ENCODE peak calls at places on chromosomes 3 and 15, in ten cellular contexts. G is BJ, Y is thoracic aorta, W is SJSA1, A is BE2C, K is body of pancreas, L is IMR-90, V is foreskin fibroblast, P is cardiac fibroblast, J is small intestine. I is an unnamed sample.

GRCh38 chr15:70301396-70301795 is 203.7 kb upstream of the TLE3 start:
- DNase-seq in P (no peak), G (no peak), K (no peak), V (no peak), Y (no peak), A (no peak), J (peak), W (no peak), L (no peak), I (no peak)

GRCh38 chr15:73781038-73781925 is 28.1 kb upstream of the INSYN1 start:
- DNase-seq in V (peak), L (peak), Y (no peak), P (peak), W (no peak), K (no peak), A (no peak), G (no peak), J (no peak), I (peak)

GRCh38 chr15:69704229-69704628 is 251.6 kb downstream of the RPLP1 start:
- DNase-seq in W (no peak), V (no peak), K (no peak), A (no peak), L (peak), G (no peak), P (peak), Y (no peak), J (no peak), I (no peak)

GRCh38 chr3:64799606-64800005 is 111.8 kb upstream of the ADAMTS9 start:
- DNase-seq in G (no peak), L (no peak), V (no peak), Y (no peak), W (no peak), J (peak), K (no peak), A (no peak), P (no peak), I (no peak)

GRCh38 chr3:41975421-41976103 is 13.7 kb upstream of the ULK4 start:
- DNase-seq in W (no peak), L (no peak), P (peak), Y (no peak), J (no peak), A (no peak), G (no peak), V (no peak), K (no peak), I (no peak)

GRCh38 chr3:187986514-187986934 is 167.4 kb upstream of the LPP start:
- DNase-seq in G (peak), K (no peak), J (no peak), Y (no peak), W (peak), A (no peak), V (peak), L (peak), P (peak), I (no peak)

GRCh38 chr3:66497982-66498671 is 2.7 kb downstream of the LRIG1 start:
- DNase-seq in G (no peak), V (no peak), A (no peak), K (peak), L (no peak), P (no peak), W (no peak), J (peak), Y (no peak), I (no peak)

GRCh38 chr15:60760646-60761504 is 281.9 kb upstream of the ICE2 start:
- DNase-seq in V (peak), K (no peak), J (no peak), L (peak), P (peak), A (no peak), Y (no peak), W (no peak), G (no peak), I (no peak)

GRCh38 chr3:155313916-155314315 is 20.4 kb upstream of the STRIT1 start:
- DNase-seq in L (no peak), V (no peak), Y (no peak), K (no peak), P (no peak), W (no peak), J (no peak), A (no peak), G (no peak), I (no peak)

GRCh38 chr15:88586401-88587162 is 34.6 kb upstream of the AEN start:
- DNase-seq in W (no peak), L (peak), K (no peak), P (peak), Y (no peak), A (peak), G (no peak), J (no peak), V (no peak), I (no peak)

GRCh38 chr15:36943496-36944361 is 156.6 kb downstream of the MEIS2 start:
- DNase-seq in G (no peak), L (no peak), A (no peak), P (no peak), W (no peak), J (no peak), K (no peak), V (no peak), Y (no peak), I (no peak)

GRCh38 chr3:137110392-137110996 is 152.7 kb downstream of the IL20RB start:
- DNase-seq in Y (no peak), G (no peak), L (peak), K (peak), W (no peak), P (peak), A (peak), V (peak), J (peak), I (peak)

GRCh38 chr15:27549796-27550195 is 549.3 kb downstream of the OCA2 start:
- DNase-seq in Y (no peak), W (no peak), P (no peak), G (no peak), A (no peak), J (no peak), V (no peak), L (no peak), K (no peak), I (no peak)

GRCh38 chr15:58900628-58901027 is 32.9 kb downstream of the SLTM start:
- DNase-seq in J (no peak), L (no peak), W (no peak), V (no peak), Y (no peak), G (no peak), P (no peak), K (no peak), A (no peak), I (no peak)

GRCh38 chr3:17027344-17027743 is 142.6 kb downstream of the PLCL2 start:
- DNase-seq in Y (no peak), V (no peak), J (no peak), A (no peak), W (no peak), P (no peak), K (no peak), L (no peak), G (no peak), I (no peak)

GRCh38 chr15:29819979-29820801 is 2.1 kb downstream of the TJP1 start:
- DNase-seq in G (no peak), L (peak), A (no peak), P (no peak), Y (no peak), V (no peak), W (no peak), J (no peak), K (no peak), I (no peak)

GRCh38 chr3:52188586-52189404 is 9.2 kb upstream of the ALAS1 start:
- DNase-seq in J (peak), A (no peak), Y (no peak), L (no peak), G (no peak), V (no peak), P (no peak), W (no peak), K (no peak), I (no peak)

GRCh38 chr3:52574056-52574965 is 37.9 kb downstream of the UQCC5 start:
- DNase-seq in W (no peak), V (no peak), Y (no peak), P (no peak), A (no peak), G (no peak), J (no peak), L (no peak), K (no peak), I (no peak)

GRCh38 chr15:49137861-49138260 is 17.5 kb downstream of the COPS2 start:
- DNase-seq in P (peak), K (no peak), Y (no peak), J (no peak), V (no peak), G (no peak), A (no peak), L (peak), W (no peak), I (no peak)

GRCh38 chr3:166425900-166426611 is 588.8 kb upstream of the BCHE start:
- DNase-seq in K (no peak), L (no peak), A (no peak), Y (no peak), G (no peak), J (no peak), V (no peak), P (no peak), W (no peak), I (no peak)

GRCh38 chr3:174810256-174810655 is 48.9 kb upstream of the NAALADL2 start:
- DNase-seq in P (no peak), G (no peak), A (no peak), W (no peak), J (peak), L (no peak), V (no peak), K (no peak), Y (no peak), I (no peak)

GRCh38 chr15:35701402-35702046 is 155.6 kb upstream of the DPH6 start:
- DNase-seq in W (no peak), P (no peak), V (no peak), J (no peak), G (no peak), L (no peak), A (no peak), K (no peak), Y (no peak), I (no peak)
- H3K4me3 ChIP-seq in W (no peak), P (no peak), V (no peak), J (no peak), G (no peak), L (no peak), A (no peak), K (no peak), Y (no peak), I (no peak)

DNA sequence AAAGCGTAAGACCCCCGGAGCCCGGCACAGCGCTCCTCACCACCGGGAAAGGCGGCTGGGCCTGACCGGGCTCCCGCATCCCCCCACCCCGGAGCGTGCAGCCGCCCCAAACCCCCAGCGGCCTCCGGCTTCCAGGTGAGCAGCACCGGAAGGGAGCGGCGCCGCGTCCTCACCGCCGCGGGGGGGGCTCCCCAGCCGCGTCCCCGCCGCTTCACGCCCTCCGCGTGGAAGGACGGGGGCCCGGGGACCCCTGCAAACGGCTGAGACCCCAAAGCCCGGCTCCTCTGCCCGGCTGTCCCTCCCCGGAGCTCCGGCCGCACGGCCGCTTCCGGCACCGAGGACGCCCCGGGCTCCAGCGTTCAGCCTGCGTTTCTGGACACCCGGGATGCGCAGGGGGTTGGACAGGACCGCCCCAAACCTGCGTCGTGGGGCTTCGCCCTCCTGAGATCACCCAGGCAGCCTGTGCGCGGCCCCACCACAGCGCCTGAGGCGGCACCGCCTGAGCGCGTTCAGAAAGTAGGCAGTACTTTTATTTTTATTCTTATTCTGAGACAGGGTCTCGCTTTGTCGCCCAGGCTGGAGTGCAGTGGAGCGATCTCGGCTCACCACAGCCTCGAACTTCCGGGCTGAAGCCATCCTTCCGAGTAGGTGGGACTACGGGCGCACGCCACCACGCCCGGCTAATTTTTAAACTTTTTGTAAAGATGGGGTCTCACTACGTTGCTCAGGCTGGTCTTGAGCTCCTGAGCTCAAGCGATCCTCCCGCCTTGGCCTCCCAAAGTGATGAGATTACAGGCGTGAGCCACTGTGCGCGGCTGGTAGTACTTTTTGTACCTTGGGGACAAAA is 51.6 kb upstream of the BLM start:
- DNase-seq in P (peak), G (no peak), A (peak), J (peak), W (peak), V (peak), Y (no peak), K (peak), L (peak), I (peak)
- H3K4me3 ChIP-seq in P (peak), G (peak), A (peak), J (peak), W (peak), V (peak), Y (peak), K (peak), L (peak), I (peak)

GRCh38 chr15:22951381-22952280 is 28.5 kb downstream of the CYFIP1 start:
- DNase-seq in W (no peak), Y (no peak), J (no peak), A (no peak), L (no peak), G (no peak), K (peak), P (no peak), V (no peak), I (no peak)
- H3K4me3 ChIP-seq in W (no peak), Y (peak), J (no peak), A (no peak), L (no peak), G (no peak), K (no peak), P (no peak), V (no peak), I (no peak)

GRCh38 chr15:67523337-67523736 is 2.4 kb downstream of the C15orf61 start:
- DNase-seq in K (no peak), G (no peak), J (no peak), A (no peak), V (no peak), P (no peak), L (no peak), Y (no peak), W (no peak), I (no peak)
- H3K4me3 ChIP-seq in K (no peak), G (no peak), J (no peak), A (peak), V (peak), P (no peak), L (no peak), Y (no peak), W (no peak), I (no peak)

DNA sequence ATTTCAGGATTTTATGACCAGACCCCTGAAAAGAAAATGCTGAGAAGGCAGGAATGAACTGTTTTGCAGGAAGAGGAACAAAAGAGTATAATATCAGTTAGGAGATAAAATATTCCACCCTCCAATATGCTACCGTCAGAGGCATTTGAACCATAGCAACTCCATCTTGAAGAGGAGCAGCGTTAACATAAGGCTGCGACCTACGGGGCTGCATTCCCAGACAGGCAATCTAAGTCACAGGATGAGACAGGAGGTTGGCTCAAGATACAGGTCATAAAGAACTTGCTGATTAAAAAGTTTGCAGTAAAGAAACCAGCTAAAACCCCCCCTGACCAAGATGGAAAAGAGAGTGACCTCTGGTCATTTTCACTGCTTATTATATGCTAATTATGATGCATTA is 22.9 kb downstream of the CCDC39 start:
- DNase-seq in A (no peak), G (no peak), Y (no peak), P (no peak), K (no peak), W (no peak), J (no peak), L (no peak), V (no peak), I (no peak)
- H3K4me3 ChIP-seq in A (no peak), G (no peak), Y (no peak), P (no peak), K (no peak), W (no peak), J (no peak), L (no peak), V (no peak), I (no peak)

GRCh38 chr15:67050062-67050461 is 15.3 kb upstream of the SMAD3 start:
- DNase-seq in G (no peak), J (no peak), L (peak), A (no peak), P (peak), V (no peak), W (no peak), K (peak), Y (no peak), I (no peak)
- H3K4me3 ChIP-seq in G (no peak), J (no peak), L (no peak), A (no peak), P (no peak), V (no peak), W (no peak), K (no peak), Y (no peak), I (no peak)

I was measured in WERI-Rb-1.